ENCODE peak calls at places on chromosomes 2 and 18, in five cellular contexts. One of them, this sample, is unnamed.

GRCh38 chr2:42844366-42844765 is 52.0 kb upstream of the HAAO start:
- DNase-seq in right atrium auricular region: no peak
- DNase-seq in IMR-90: no peak
- DNase-seq in endothelial cell of umbilical vein: no peak
- DNase-seq in upper lobe of left lung: no peak
- DNase-seq in this sample: no peak

GRCh38 chr2:25335204-25335603 is 6.5 kb downstream of the DNMT3A start:
- DNase-seq in right atrium auricular region: no peak
- DNase-seq in IMR-90: no peak
- DNase-seq in endothelial cell of umbilical vein: no peak
- DNase-seq in upper lobe of left lung: no peak
- DNase-seq in this sample: no peak

GRCh38 chr18:58362027-58362575 is 266.8 kb downstream of the ALPK2 start:
- DNase-seq in right atrium auricular region: peak
- DNase-seq in IMR-90: peak
- DNase-seq in endothelial cell of umbilical vein: peak
- DNase-seq in upper lobe of left lung: no peak
- DNase-seq in this sample: peak

GRCh38 chr2:233114421-233114861 is 54.3 kb downstream of the INPP5D start:
- DNase-seq in right atrium auricular region: no peak
- DNase-seq in IMR-90: no peak
- DNase-seq in endothelial cell of umbilical vein: no peak
- DNase-seq in upper lobe of left lung: no peak
- DNase-seq in this sample: no peak

GRCh38 chr18:22410126-22410525 is 7.6 kb downstream of the CTAGE1 start:
- DNase-seq in right atrium auricular region: no peak
- DNase-seq in IMR-90: no peak
- DNase-seq in endothelial cell of umbilical vein: no peak
- DNase-seq in upper lobe of left lung: no peak
- DNase-seq in this sample: no peak

GRCh38 chr2:201127570-201127969 is 11.6 kb downstream of the CFLAR start:
- DNase-seq in right atrium auricular region: no peak
- DNase-seq in IMR-90: peak
- DNase-seq in endothelial cell of umbilical vein: peak
- DNase-seq in upper lobe of left lung: no peak
- DNase-seq in this sample: no peak

GRCh38 chr2:141331127-141331526 is 799.7 kb downstream of the LRP1B start:
- DNase-seq in right atrium auricular region: no peak
- DNase-seq in IMR-90: peak
- DNase-seq in endothelial cell of umbilical vein: peak
- DNase-seq in upper lobe of left lung: no peak
- DNase-seq in this sample: peak

GRCh38 chr18:12038082-12038660 is 55.5 kb upstream of the ANKRD62 start:
- DNase-seq in right atrium auricular region: peak
- DNase-seq in IMR-90: no peak
- DNase-seq in endothelial cell of umbilical vein: no peak
- DNase-seq in upper lobe of left lung: peak
- DNase-seq in this sample: no peak

GRCh38 chr2:99660616-99661416 is 171.0 kb upstream of the REV1 start:
- DNase-seq in right atrium auricular region: no peak
- DNase-seq in IMR-90: no peak
- DNase-seq in endothelial cell of umbilical vein: no peak
- DNase-seq in upper lobe of left lung: no peak
- DNase-seq in this sample: no peak

GRCh38 chr18:12391487-12392136 is 14.6 kb upstream of the AFG3L2 start:
- DNase-seq in right atrium auricular region: no peak
- DNase-seq in IMR-90: peak
- DNase-seq in endothelial cell of umbilical vein: peak
- DNase-seq in upper lobe of left lung: no peak
- DNase-seq in this sample: peak

GRCh38 chr18:8619835-8620577 is 10.8 kb downstream of the RAB12 start:
- DNase-seq in right atrium auricular region: no peak
- DNase-seq in IMR-90: no peak
- DNase-seq in endothelial cell of umbilical vein: no peak
- DNase-seq in upper lobe of left lung: no peak
- DNase-seq in this sample: no peak

GRCh38 chr2:10538224-10538894 is 90.2 kb upstream of the ODC1 start:
- DNase-seq in right atrium auricular region: no peak
- DNase-seq in IMR-90: peak
- DNase-seq in endothelial cell of umbilical vein: no peak
- DNase-seq in upper lobe of left lung: no peak
- DNase-seq in this sample: peak

GRCh38 chr2:10385501-10385900 is 62.6 kb downstream of the ODC1 start:
- DNase-seq in right atrium auricular region: no peak
- DNase-seq in IMR-90: no peak
- DNase-seq in endothelial cell of umbilical vein: no peak
- DNase-seq in upper lobe of left lung: no peak
- DNase-seq in this sample: no peak

GRCh38 chr2:163607630-163608029 is 128.2 kb downstream of the FIGN start:
- DNase-seq in right atrium auricular region: no peak
- DNase-seq in IMR-90: no peak
- DNase-seq in endothelial cell of umbilical vein: no peak
- DNase-seq in upper lobe of left lung: no peak
- DNase-seq in this sample: no peak

GRCh38 chr2:179224361-179224760 is 40.3 kb downstream of the SESTD1 start:
- DNase-seq in right atrium auricular region: no peak
- DNase-seq in IMR-90: no peak
- DNase-seq in endothelial cell of umbilical vein: no peak
- DNase-seq in upper lobe of left lung: no peak
- DNase-seq in this sample: no peak

GRCh38 chr18:3903341-3903740 is 453.4 kb downstream of the TGIF1 start:
- DNase-seq in right atrium auricular region: no peak
- DNase-seq in IMR-90: peak
- DNase-seq in endothelial cell of umbilical vein: no peak
- DNase-seq in upper lobe of left lung: no peak
- DNase-seq in this sample: peak

GRCh38 chr2:125490308-125490707 is 1165.7 kb upstream of the GYPC start:
- DNase-seq in right atrium auricular region: no peak
- DNase-seq in IMR-90: no peak
- DNase-seq in endothelial cell of umbilical vein: no peak
- DNase-seq in upper lobe of left lung: no peak
- DNase-seq in this sample: no peak

GRCh38 chr18:45252474-45252873 is 362.8 kb upstream of the SLC14A2 start:
- DNase-seq in right atrium auricular region: no peak
- DNase-seq in IMR-90: no peak
- DNase-seq in endothelial cell of umbilical vein: no peak
- DNase-seq in upper lobe of left lung: no peak
- DNase-seq in this sample: no peak

DNA sequence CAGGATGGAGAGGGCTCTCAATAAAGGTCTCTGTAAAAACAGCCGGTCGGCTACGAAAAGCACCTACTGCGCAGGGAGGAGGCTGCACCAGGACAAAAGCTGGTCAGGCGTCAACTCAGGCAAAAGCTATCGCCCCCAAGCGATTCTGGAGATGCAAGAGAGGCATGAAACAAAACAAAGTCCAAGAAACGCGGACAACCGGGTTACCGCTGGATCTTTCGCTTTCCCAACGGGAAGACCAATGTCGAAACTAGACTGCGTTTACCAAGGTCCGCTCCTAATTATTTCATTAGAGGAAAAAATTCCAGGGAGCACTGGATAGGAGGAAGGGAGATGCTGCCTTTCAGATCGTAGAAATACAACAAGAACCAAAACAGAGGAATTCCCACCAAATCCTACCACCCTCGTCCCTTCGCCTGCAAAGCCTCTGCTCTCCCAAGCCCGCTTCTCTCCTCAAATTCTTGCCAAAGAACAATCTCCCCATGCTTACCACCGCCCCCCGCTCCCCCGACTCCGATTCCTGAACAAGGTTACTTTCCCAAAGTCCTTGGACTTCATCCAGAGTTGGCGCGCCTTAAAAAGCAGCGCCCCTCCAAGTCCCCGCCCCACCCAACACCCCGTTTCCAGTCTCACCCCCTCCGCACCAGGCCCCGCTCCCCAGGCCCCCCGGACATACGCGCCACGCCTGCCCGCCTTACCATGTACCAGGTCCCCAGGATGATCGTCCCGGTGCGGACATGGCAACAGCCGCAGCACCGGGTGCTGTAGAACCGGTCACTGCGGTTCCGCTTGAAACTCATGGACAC is 513 bp downstream of the LAPTM4A start:
- DNase-seq in right atrium auricular region: peak
- DNase-seq in IMR-90: peak
- DNase-seq in endothelial cell of umbilical vein: peak
- DNase-seq in upper lobe of left lung: no peak
- DNase-seq in this sample: peak
- TF ChIP-seq CTCF in right atrium auricular region: no peak
- TF ChIP-seq CTCF in IMR-90: peak
- TF ChIP-seq CTCF in endothelial cell of umbilical vein: no peak
- TF ChIP-seq CTCF in upper lobe of left lung: no peak
- TF ChIP-seq CTCF in this sample: no peak

GRCh38 chr18:6876646-6877045 is 147.1 kb downstream of the ARHGAP28 start:
- DNase-seq in right atrium auricular region: no peak
- DNase-seq in IMR-90: peak
- DNase-seq in endothelial cell of umbilical vein: no peak
- DNase-seq in upper lobe of left lung: no peak
- DNase-seq in this sample: no peak
- H3K27ac ChIP-seq in right atrium auricular region: no peak
- H3K27ac ChIP-seq in IMR-90: peak
- H3K27ac ChIP-seq in endothelial cell of umbilical vein: no peak
- H3K27ac ChIP-seq in upper lobe of left lung: no peak
- H3K27ac ChIP-seq in this sample: no peak

GRCh38 chr2:127371037-127371436 is 16.7 kb downstream of the MAP3K2 start:
- DNase-seq in right atrium auricular region: peak
- DNase-seq in IMR-90: no peak
- DNase-seq in endothelial cell of umbilical vein: no peak
- DNase-seq in upper lobe of left lung: no peak
- DNase-seq in this sample: no peak
- TF ChIP-seq CTCF in right atrium auricular region: no peak
- TF ChIP-seq CTCF in IMR-90: no peak
- TF ChIP-seq CTCF in endothelial cell of umbilical vein: no peak
- TF ChIP-seq CTCF in upper lobe of left lung: no peak
- TF ChIP-seq CTCF in this sample: no peak

DNA sequence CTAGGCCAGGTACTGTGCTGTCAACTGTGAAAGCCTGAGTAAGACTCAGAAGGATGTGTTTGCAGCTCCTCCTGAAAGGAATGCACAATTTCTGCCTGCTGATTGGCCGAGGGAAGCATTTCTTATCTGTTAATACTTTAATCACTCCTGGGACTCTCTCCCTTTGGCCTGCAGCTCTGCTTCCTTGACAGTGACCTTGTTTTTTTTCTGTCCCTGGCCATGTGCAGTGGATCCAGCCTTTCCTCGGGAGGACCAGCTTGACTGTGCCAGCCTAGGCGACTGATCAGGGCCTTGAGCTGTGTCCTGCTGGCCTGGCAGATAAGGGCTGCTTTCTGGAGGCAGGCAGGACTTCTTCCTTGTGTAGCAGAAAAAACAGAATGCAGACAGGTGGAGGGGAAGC is 10.0 kb downstream of the RNF144A start:
- DNase-seq in right atrium auricular region: no peak
- DNase-seq in IMR-90: no peak
- DNase-seq in endothelial cell of umbilical vein: no peak
- DNase-seq in upper lobe of left lung: no peak
- DNase-seq in this sample: no peak
- H3K27ac ChIP-seq in right atrium auricular region: peak
- H3K27ac ChIP-seq in IMR-90: no peak
- H3K27ac ChIP-seq in endothelial cell of umbilical vein: no peak
- H3K27ac ChIP-seq in upper lobe of left lung: no peak
- H3K27ac ChIP-seq in this sample: no peak

GRCh38 chr2:88448248-88448647 is 4.2 kb downstream of the FOXI3 start:
- DNase-seq in right atrium auricular region: no peak
- DNase-seq in IMR-90: no peak
- DNase-seq in endothelial cell of umbilical vein: no peak
- DNase-seq in upper lobe of left lung: no peak
- DNase-seq in this sample: no peak
- TF ChIP-seq CTCF in right atrium auricular region: no peak
- TF ChIP-seq CTCF in IMR-90: no peak
- TF ChIP-seq CTCF in endothelial cell of umbilical vein: no peak
- TF ChIP-seq CTCF in upper lobe of left lung: no peak
- TF ChIP-seq CTCF in this sample: no peak

GRCh38 chr18:35268811-35269210 is 21.2 kb downstream of the ZSCAN30 start:
- DNase-seq in right atrium auricular region: no peak
- DNase-seq in IMR-90: no peak
- DNase-seq in endothelial cell of umbilical vein: no peak
- DNase-seq in upper lobe of left lung: no peak
- DNase-seq in this sample: no peak

GRCh38 chr18:35264409-35264808 is 23.6 kb downstream of the ZNF397 start:
- DNase-seq in right atrium auricular region: no peak
- DNase-seq in IMR-90: no peak
- DNase-seq in endothelial cell of umbilical vein: no peak
- DNase-seq in upper lobe of left lung: no peak
- DNase-seq in this sample: no peak

GRCh38 chr18:35267161-35267651 is 22.8 kb downstream of the ZSCAN30 start:
- DNase-seq in right atrium auricular region: peak
- DNase-seq in IMR-90: no peak
- DNase-seq in endothelial cell of umbilical vein: peak
- DNase-seq in upper lobe of left lung: peak
- DNase-seq in this sample: no peak

GRCh38 chr18:35271656-35272055 is 18.4 kb downstream of the ZSCAN30 start:
- DNase-seq in right atrium auricular region: no peak
- DNase-seq in IMR-90: no peak
- DNase-seq in endothelial cell of umbilical vein: no peak
- DNase-seq in upper lobe of left lung: peak
- DNase-seq in this sample: no peak

DNA sequence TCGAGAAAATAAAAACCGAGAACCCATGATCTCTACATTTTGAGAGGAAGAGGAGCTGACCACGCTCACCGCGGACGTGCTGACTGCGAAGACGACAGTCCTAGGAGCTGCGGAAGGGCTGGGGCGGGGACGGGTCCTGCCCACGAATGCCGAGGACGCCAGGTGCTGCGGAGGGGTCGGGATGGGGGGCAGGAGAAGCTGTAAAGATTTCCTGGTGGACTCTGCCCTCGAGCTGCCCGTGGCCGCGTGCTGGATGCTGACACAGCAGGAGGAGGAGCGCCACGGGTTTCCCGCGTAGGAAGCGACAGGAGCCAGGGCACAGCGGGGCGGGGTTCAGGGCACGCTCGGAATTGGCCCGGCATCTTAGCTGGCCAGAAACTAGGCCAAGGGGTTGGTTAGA is 22.2 kb downstream of the ZSCAN30 start:
- DNase-seq in right atrium auricular region: no peak
- DNase-seq in IMR-90: no peak
- DNase-seq in endothelial cell of umbilical vein: peak
- DNase-seq in upper lobe of left lung: peak
- DNase-seq in this sample: no peak
- H3K27ac ChIP-seq in right atrium auricular region: peak
- H3K27ac ChIP-seq in IMR-90: no peak
- H3K27ac ChIP-seq in endothelial cell of umbilical vein: no peak
- H3K27ac ChIP-seq in upper lobe of left lung: peak
- H3K27ac ChIP-seq in this sample: peak

GRCh38 chr18:23811176-23811575 is 121.9 kb downstream of the LAMA3 start:
- DNase-seq in right atrium auricular region: no peak
- DNase-seq in IMR-90: no peak
- DNase-seq in endothelial cell of umbilical vein: no peak
- DNase-seq in upper lobe of left lung: no peak
- DNase-seq in this sample: no peak
- TF ChIP-seq CTCF in right atrium auricular region: no peak
- TF ChIP-seq CTCF in IMR-90: no peak
- TF ChIP-seq CTCF in endothelial cell of umbilical vein: no peak
- TF ChIP-seq CTCF in upper lobe of left lung: no peak
- TF ChIP-seq CTCF in this sample: no peak

GRCh38 chr2:173941567-173941966 is 23.6 kb downstream of the SP3 start:
- DNase-seq in right atrium auricular region: no peak
- DNase-seq in IMR-90: no peak
- DNase-seq in endothelial cell of umbilical vein: no peak
- DNase-seq in upper lobe of left lung: no peak
- DNase-seq in this sample: no peak
- H3K27ac ChIP-seq in right atrium auricular region: no peak
- H3K27ac ChIP-seq in IMR-90: no peak
- H3K27ac ChIP-seq in endothelial cell of umbilical vein: no peak
- H3K27ac ChIP-seq in upper lobe of left lung: no peak
- H3K27ac ChIP-seq in this sample: peak